ENCODE peak calls at places on chromosomes 7 and 10, in four cellular contexts. V, J, H and A are unnamed samples.

GRCh38 chr7:23026164-23026563 is 12.2 kb upstream of the HYCC1 start:
- DNase-seq in J (peak), H (no peak), V (no peak), A (no peak)

GRCh38 chr7:5228066-5228465 is 38.0 kb downstream of the WIPI2 start:
- DNase-seq in V (no peak), H (no peak), J (no peak), A (no peak)

GRCh38 chr10:14025790-14026189 is 304.9 kb downstream of the FRMD4A start:
- DNase-seq in V (no peak), H (no peak), J (no peak), A (no peak)

GRCh38 chr7:141057788-141058187 is 16.1 kb upstream of the TMEM178B start:
- DNase-seq in J (no peak), V (no peak), H (no peak), A (no peak)

GRCh38 chr7:80134105-80134535 is 511 bp upstream of the GNAI1 start:
- DNase-seq in V (no peak), J (no peak), H (no peak), A (no peak)

GRCh38 chr7:25029075-25029474 is 49.1 kb upstream of the OSBPL3 start:
- DNase-seq in H (no peak), J (no peak), V (no peak), A (no peak)

GRCh38 chr7:155277385-155277994 is 20.2 kb upstream of the INSIG1 start:
- DNase-seq in V (no peak), H (no peak), J (peak), A (no peak)

GRCh38 chr7:84589012-84589411 is 394.4 kb upstream of the SEMA3A start:
- DNase-seq in H (no peak), V (no peak), J (no peak), A (no peak)

GRCh38 chr10:122525788-122526187 is 34.8 kb upstream of the DMBT1 start:
- DNase-seq in J (no peak), V (no peak), H (no peak), A (no peak)

GRCh38 chr10:128631801-128632241 is 505.6 kb upstream of the MKI67 start:
- DNase-seq in J (peak), V (no peak), H (no peak), A (peak)

GRCh38 chr10:23284674-23285335 is 59.8 kb downstream of the C10orf67 start:
- DNase-seq in V (no peak), J (no peak), H (no peak), A (no peak)

GRCh38 chr10:92493362-92493761 is 80.5 kb downstream of the IDE start:
- DNase-seq in H (no peak), J (peak), V (no peak), A (no peak)

GRCh38 chr7:27140108-27140842 is 3.2 kb downstream of the HOXA5 start:
- DNase-seq in H (no peak), J (no peak), V (no peak), A (no peak)

GRCh38 chr7:104008107-104008506 is 18.6 kb upstream of the RELN start:
- DNase-seq in J (no peak), V (no peak), H (no peak), A (no peak)

GRCh38 chr10:128078136-128078969 is 47.9 kb downstream of the MKI67 start:
- DNase-seq in J (peak), V (peak), H (no peak), A (no peak)

GRCh38 chr10:134743-135600 is at the start of gene ZMYND11:
- DNase-seq in H (peak), V (no peak), J (peak), A (peak)

GRCh38 chr10:119370046-119370770 is 162.8 kb downstream of the GRK5 start:
- DNase-seq in V (peak), H (no peak), J (peak), A (peak)

GRCh38 chr10:99540673-99541531 is 8.2 kb downstream of the NKX2-3 start:
- DNase-seq in J (no peak), V (no peak), H (no peak), A (no peak)

GRCh38 chr7:19772858-19773337 is 519 bp downstream of the TMEM196 start:
- DNase-seq in J (peak), V (no peak), H (no peak), A (no peak)

GRCh38 chr10:32256613-32257437 is 90.1 kb downstream of the EPC1 start:
- DNase-seq in J (peak), H (peak), V (no peak), A (no peak)

GRCh38 chr10:104435822-104436221 is 82.2 kb downstream of the CFAP58 start:
- DNase-seq in V (no peak), J (no peak), H (no peak), A (peak)

GRCh38 chr7:51350195-51350896 is 33.7 kb upstream of the COBL start:
- DNase-seq in V (no peak), H (no peak), J (no peak), A (peak)

GRCh38 chr10:104328636-104328915 is 9.7 kb downstream of the ITPRIP start:
- DNase-seq in J (no peak), V (no peak), H (no peak), A (no peak)

GRCh38 chr10:128511284-128511683 is 385.1 kb upstream of the MKI67 start:
- DNase-seq in V (no peak), H (no peak), J (no peak), A (no peak)

GRCh38 chr7:158815046-158815445 is 14.3 kb downstream of the ESYT2 start:
- DNase-seq in J (peak), H (no peak), V (no peak), A (no peak)

GRCh38 chr10:100245484-100246220 is 16.3 kb upstream of the CHUK start:
- DNase-seq in H (no peak), J (no peak), V (no peak), A (no peak)